ENCODE peak calls at places on chromosomes 3 and 15, in seven cellular contexts. L, T, J, G, R, Y and Q are unnamed samples.

GRCh38 chr3:183502782-183503181 is 52.7 kb downstream of the KLHL6 start:
- DNase-seq in L (no peak), Y (no peak), R (no peak), G (no peak), T (no peak), J (no peak), Q (peak)

GRCh38 chr15:73648027-73648295 is 14.8 kb upstream of the NPTN start:
- DNase-seq in J (no peak), Y (no peak), L (no peak), T (no peak), G (no peak), R (no peak), Q (no peak)

GRCh38 chr3:13890377-13891016 is 10.6 kb upstream of the WNT7A start:
- DNase-seq in L (no peak), T (no peak), Y (no peak), G (no peak), J (no peak), R (peak), Q (peak)

GRCh38 chr3:192408007-192408655 is 319.2 kb downstream of the FGF12 start:
- DNase-seq in G (no peak), J (peak), R (no peak), Y (peak), T (no peak), L (no peak), Q (peak)

GRCh38 chr3:122415104-122415744 is 638 bp downstream of the WDR5B start:
- DNase-seq in L (peak), T (peak), G (no peak), Y (no peak), J (peak), R (peak), Q (peak)

GRCh38 chr3:110419096-110419495 is 652.5 kb upstream of the NECTIN3 start:
- DNase-seq in L (no peak), T (peak), Y (no peak), J (peak), R (no peak), G (no peak), Q (peak)

GRCh38 chr3:60610441-60611112 is 640.7 kb downstream of the FHIT start:
- DNase-seq in G (no peak), T (no peak), R (peak), J (no peak), Y (peak), L (peak), Q (no peak)

GRCh38 chr15:35301088-35301487 is 216.0 kb upstream of the NANOGP8 start:
- DNase-seq in Y (no peak), G (no peak), J (no peak), R (no peak), T (no peak), L (no peak), Q (no peak)

GRCh38 chr3:50230106-50230832 is 5.7 kb upstream of the GNAI2 start:
- DNase-seq in R (no peak), L (no peak), G (no peak), Y (no peak), J (no peak), T (no peak), Q (no peak)

GRCh38 chr3:190443257-190443656 is 6.4 kb downstream of the TMEM207 start:
- DNase-seq in R (no peak), L (peak), T (no peak), G (no peak), J (peak), Y (no peak), Q (peak)

GRCh38 chr15:31241888-31242287 is 84.7 kb upstream of the KLF13 start:
- DNase-seq in R (no peak), G (no peak), J (no peak), Y (no peak), T (no peak), L (no peak), Q (no peak)

GRCh38 chr15:52636459-52636858 is 42.7 kb downstream of the ATOSA start:
- DNase-seq in G (no peak), T (no peak), R (no peak), L (no peak), Y (no peak), J (peak), Q (no peak)

GRCh38 chr3:124818398-124819150 is 68.6 kb downstream of the ITGB5 start:
- DNase-seq in T (no peak), G (no peak), Y (no peak), R (no peak), J (no peak), L (peak), Q (no peak)

GRCh38 chr15:64197425-64197824 is 34.6 kb upstream of the PPIB start:
- DNase-seq in G (no peak), T (no peak), Y (no peak), J (no peak), L (peak), R (no peak), Q (no peak)

GRCh38 chr3:98962189-98962930 is 60.9 kb upstream of the DCBLD2 start:
- DNase-seq in T (peak), Y (no peak), R (no peak), G (no peak), J (peak), L (peak), Q (no peak)

GRCh38 chr3:112770026-112770626 is 76.5 kb downstream of the CD200R1L start:
- DNase-seq in G (no peak), R (peak), T (peak), L (peak), J (peak), Y (peak), Q (peak)

GRCh38 chr3:138405486-138405885 is 28.9 kb upstream of the ESYT3 start:
- DNase-seq in Y (no peak), T (no peak), G (no peak), J (no peak), R (no peak), L (no peak), Q (no peak)

GRCh38 chr3:32109256-32109655 is 2.8 kb downstream of the GPD1L start:
- DNase-seq in Y (peak), G (no peak), L (peak), R (peak), J (peak), T (no peak), Q (peak)

GRCh38 chr3:60010778-60011177 is 961.0 kb upstream of the CFAP20DC start:
- DNase-seq in J (no peak), Y (no peak), L (no peak), R (no peak), T (no peak), G (peak), Q (no peak)

GRCh38 chr3:88235102-88235501 is 85.3 kb downstream of the C3orf38 start:
- DNase-seq in L (peak), R (no peak), G (no peak), Y (no peak), J (peak), T (no peak), Q (no peak)

GRCh38 chr3:171320721-171321120 is 139.5 kb downstream of the TNIK start:
- DNase-seq in L (no peak), Y (no peak), J (no peak), T (no peak), R (no peak), G (no peak), Q (no peak)

GRCh38 chr3:194067949-194068362 is 68.0 kb upstream of the HES1 start:
- DNase-seq in L (no peak), J (no peak), G (no peak), R (no peak), Y (no peak), T (no peak), Q (peak)

GRCh38 chr3:196639517-196640500 is at the start of gene NRROS:
- DNase-seq in Y (peak), J (peak), R (peak), L (peak), G (peak), T (no peak), Q (peak)

GRCh38 chr15:63334821-63335220 is 46.8 kb downstream of the CA12 start:
- DNase-seq in L (no peak), Y (no peak), J (no peak), T (no peak), R (no peak), G (no peak), Q (no peak)

GRCh38 chr15:90231028-90232017 is 2.4 kb downstream of the CIB1 start:
- DNase-seq in R (no peak), T (no peak), L (no peak), G (peak), J (no peak), Y (no peak), Q (no peak)

GRCh38 chr3:159881828-159882309 is 106.8 kb upstream of the IL12A start:
- DNase-seq in R (no peak), L (no peak), G (no peak), Y (peak), T (no peak), J (peak), Q (no peak)

GRCh38 chr3:56296361-56296760 is 171.9 kb downstream of the ERC2 start:
- DNase-seq in G (no peak), T (no peak), J (no peak), Y (no peak), R (no peak), L (no peak), Q (no peak)